ENCODE peak calls at places on chromosomes 7 and 10, in five cellular contexts. H, B, E, U and S are unnamed samples.

GRCh38 chr10:129786216-129786615 is 177.9 kb downstream of the EBF3 start:
- DNase-seq in H (no peak), B (no peak), E (no peak), U (no peak), S (no peak)

GRCh38 chr10:98569878-98570277 is 123.1 kb upstream of the HPS1 start:
- DNase-seq in H (no peak), B (no peak), E (no peak), U (no peak), S (no peak)

GRCh38 chr10:71863203-71863602 is 12.2 kb upstream of the PSAP start:
- DNase-seq in H (no peak), B (no peak), E (no peak), U (no peak), S (no peak)

GRCh38 chr10:47367646-47368045 is 16.4 kb downstream of the ZNF488 start:
- DNase-seq in H (peak), B (no peak), E (no peak), U (no peak), S (no peak)

GRCh38 chr10:10364916-10365315 is 652.8 kb upstream of the CELF2 start:
- DNase-seq in H (no peak), B (no peak), E (no peak), U (no peak), S (no peak)

GRCh38 chr7:104922187-104923009 is 91.6 kb upstream of the KMT2E start:
- DNase-seq in H (no peak), B (no peak), E (no peak), U (no peak), S (no peak)

GRCh38 chr10:62433181-62433692 is 59.1 kb downstream of the ZNF365 start:
- DNase-seq in H (no peak), B (no peak), E (peak), U (peak), S (no peak)

GRCh38 chr10:44384601-44385422 is at the start of gene CXCL12:
- DNase-seq in H (peak), B (peak), E (no peak), U (no peak), S (no peak)

GRCh38 chr10:63886281-63887025 is 365.3 kb downstream of the REEP3 start:
- DNase-seq in H (no peak), B (no peak), E (no peak), U (no peak), S (no peak)

GRCh38 chr10:114045071-114045737 is 1.5 kb downstream of the ADRB1 start:
- DNase-seq in H (peak), B (peak), E (no peak), U (no peak), S (peak)

GRCh38 chr10:117419921-117420320 is 44.7 kb upstream of the PDZD8 start:
- DNase-seq in H (no peak), B (no peak), E (no peak), U (no peak), S (no peak)

GRCh38 chr10:127298396-127298795 is 102.0 kb upstream of the INSYN2A start:
- DNase-seq in H (no peak), B (no peak), E (no peak), U (no peak), S (no peak)

GRCh38 chr7:106045592-106045991 is 66.5 kb downstream of the SYPL1 start:
- DNase-seq in H (no peak), B (no peak), E (no peak), U (no peak), S (no peak)

GRCh38 chr7:132785861-132786260 is 209.6 kb upstream of the PLXNA4 start:
- DNase-seq in H (no peak), B (no peak), E (no peak), U (no peak), S (no peak)

GRCh38 chr10:17088118-17088806 is 41.3 kb downstream of the CUBN start:
- DNase-seq in H (no peak), B (no peak), E (peak), U (no peak), S (no peak)

GRCh38 chr10:70672165-70672992 is at the start of gene ADAMTS14:
- DNase-seq in H (peak), B (peak), E (peak), U (peak), S (peak)

GRCh38 chr7:155466814-155467675 is 9.1 kb downstream of the EN2 start:
- DNase-seq in H (peak), B (peak), E (no peak), U (no peak), S (peak)

GRCh38 chr10:5531558-5532230 is 6.9 kb downstream of the CALML3 start:
- DNase-seq in H (no peak), B (no peak), E (no peak), U (no peak), S (no peak)

GRCh38 chr7:84042110-84042539 is 152.5 kb downstream of the SEMA3A start:
- DNase-seq in H (no peak), B (no peak), E (peak), U (no peak), S (no peak)

GRCh38 chr10:80161321-80162084 is 29.0 kb downstream of the PLAC9 start:
- DNase-seq in H (peak), B (peak), E (peak), U (peak), S (no peak)

GRCh38 chr10:71748671-71749191 is 24.6 kb downstream of the VSIR start:
- DNase-seq in H (no peak), B (peak), E (no peak), U (peak), S (no peak)

GRCh38 chr7:15317215-15317614 is 244.6 kb downstream of the AGMO start:
- DNase-seq in H (no peak), B (no peak), E (no peak), U (no peak), S (no peak)

GRCh38 chr10:98417481-98417959 is 2.5 kb upstream of the PYROXD2 start:
- DNase-seq in H (no peak), B (no peak), E (no peak), U (no peak), S (no peak)

GRCh38 chr10:47384148-47384921 is at the start of gene ZNF488:
- DNase-seq in H (peak), B (peak), E (peak), U (peak), S (peak)

GRCh38 chr10:86673216-86673826 is 5.0 kb downstream of the LDB3 start:
- DNase-seq in H (no peak), B (peak), E (no peak), U (no peak), S (peak)

GRCh38 chr7:98338441-98338840 is 57.0 kb downstream of the BRI3 start:
- DNase-seq in H (no peak), B (no peak), E (no peak), U (no peak), S (no peak)

GRCh38 chr10:71963756-71964668 is at the start of gene CHST3:
- DNase-seq in H (peak), B (peak), E (peak), U (no peak), S (peak)

GRCh38 chr10:125679436-125679835 is 3.5 kb downstream of the TEX36 start:
- DNase-seq in H (no peak), B (no peak), E (no peak), U (no peak), S (no peak)

GRCh38 chr7:111232249-111233084 is 141.5 kb downstream of the LRRN3 start:
- DNase-seq in H (no peak), B (no peak), E (peak), U (no peak), S (no peak)

GRCh38 chr10:69574571-69574978 is 1.4 kb upstream of the NEUROG3 start:
- DNase-seq in H (no peak), B (peak), E (no peak), U (no peak), S (peak)

DNA sequence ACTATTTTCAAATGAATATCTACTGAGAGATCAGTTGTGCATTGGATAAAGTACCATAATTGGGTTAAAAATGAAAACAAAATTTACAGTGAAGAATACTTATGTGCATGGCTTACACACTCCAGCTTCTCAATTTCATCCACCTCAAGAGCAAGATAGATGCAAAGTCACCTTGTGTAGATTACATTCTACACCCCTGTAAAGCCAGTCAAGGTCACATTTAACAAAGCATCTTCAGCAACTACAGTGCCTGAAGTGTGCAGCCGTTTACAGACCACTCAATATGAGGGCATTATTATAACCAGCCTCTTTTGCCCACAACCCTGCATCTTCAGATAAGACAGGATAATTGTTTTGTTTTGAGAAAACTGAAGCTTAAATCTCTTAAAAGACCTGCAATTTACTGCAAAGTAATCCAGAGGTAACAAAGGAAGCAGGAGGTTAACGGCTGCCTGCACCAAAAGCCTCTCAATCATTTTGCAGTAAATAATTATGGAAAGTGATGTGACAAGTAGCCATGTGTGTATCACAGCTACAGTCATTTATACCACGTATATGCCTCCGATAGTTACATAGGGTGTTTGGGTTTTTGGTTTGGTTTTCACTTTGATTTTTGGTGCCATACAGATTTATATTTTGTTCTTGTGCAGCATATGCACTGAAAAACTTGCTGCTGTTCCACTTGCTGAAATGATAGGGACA is 4.9 kb downstream of the PURB start:
- DNase-seq in H (no peak), B (no peak), E (no peak), U (no peak), S (no peak)
- H3K27ac ChIP-seq in H (peak), B (peak), E (no peak), U (peak), S (no peak)

GRCh38 chr7:23346316-23346715 is 47.2 kb downstream of the MALSU1 start:
- DNase-seq in H (no peak), B (no peak), E (no peak), U (no peak), S (no peak)
- TF ChIP-seq CTCF in H (no peak), B (no peak), E (no peak), U (no peak), S (no peak)

GRCh38 chr10:119715628-119716505 is 10.0 kb upstream of the INPP5F start:
- DNase-seq in H (no peak), B (peak), E (no peak), U (no peak), S (no peak)

GRCh38 chr10:119714484-119714816 is 11.4 kb upstream of the INPP5F start:
- DNase-seq in H (no peak), B (no peak), E (no peak), U (no peak), S (no peak)

GRCh38 chr10:119713744-119714483 is 11.9 kb upstream of the INPP5F start:
- DNase-seq in H (no peak), B (peak), E (no peak), U (no peak), S (peak)
- H3K4me3 ChIP-seq in H (no peak), B (no peak), E (no peak), U (no peak), S (no peak)

DNA sequence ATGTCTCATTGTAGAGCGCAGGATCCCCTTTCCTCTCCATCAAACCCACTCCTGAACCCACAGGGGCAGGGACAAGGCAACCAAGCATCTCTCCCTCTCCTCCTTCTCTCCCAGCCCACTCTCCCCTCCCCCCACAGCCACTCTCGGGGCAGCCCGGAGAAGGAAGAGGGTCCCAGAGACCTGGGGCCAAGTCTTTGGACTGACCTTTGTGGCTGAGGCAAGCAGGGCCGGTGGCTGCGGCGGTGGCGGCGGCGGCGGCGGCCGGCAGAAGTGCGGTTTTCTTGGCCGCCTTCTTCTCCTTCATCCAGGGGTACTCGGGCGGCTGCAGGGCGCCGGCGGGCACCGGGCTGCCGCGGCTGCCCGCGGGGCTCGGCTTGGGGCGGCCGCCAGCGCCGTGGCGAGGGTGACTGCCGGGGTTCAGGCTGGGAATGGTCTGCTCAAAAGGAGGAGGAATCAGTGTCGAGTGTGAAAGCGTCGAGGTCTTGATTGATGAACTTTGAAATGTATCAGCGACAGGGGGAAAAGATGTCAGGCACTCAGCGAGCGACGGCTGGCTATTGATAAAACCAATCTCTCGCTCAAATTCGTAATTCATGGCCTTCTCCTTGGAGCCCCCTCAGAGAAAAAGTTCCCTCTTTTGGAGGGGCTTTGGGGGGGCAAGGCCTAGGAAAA is 441 bp downstream of the HOXA2 start:
- DNase-seq in H (no peak), B (no peak), E (no peak), U (no peak), S (no peak)
- H3K27ac ChIP-seq in H (no peak), B (no peak), E (no peak), U (no peak), S (peak)